ENCODE peak calls at places on chromosomes 4 and X, in ten cellular contexts. One of them, this sample, is unnamed.

GRCh38 chr4:54484361-54484760 is 173.4 kb upstream of the KIT start:
- DNase-seq in effector memory CD4-positive, alpha-beta T cell: no peak
- DNase-seq in stimulated activated naive CD8-positive, alpha-beta T cell treated with anti-CD3 and anti-CD28 coated beads, Interleukin-15, amount 100 ng/mL, for 72 hours: no peak
- DNase-seq in foreskin keratinocyte: peak
- DNase-seq in type B pancreatic cell: no peak
- DNase-seq in ACHN: no peak
- DNase-seq in occipital lobe: no peak
- DNase-seq in Kasumi-1: no peak
- DNase-seq in T47D: no peak
- DNase-seq in EH: no peak
- DNase-seq in this sample: no peak

GRCh38 chrX:95382799-95383198 is 1301.8 kb upstream of the DIAPH2 start:
- DNase-seq in effector memory CD4-positive, alpha-beta T cell: no peak
- DNase-seq in stimulated activated naive CD8-positive, alpha-beta T cell treated with anti-CD3 and anti-CD28 coated beads, Interleukin-15, amount 100 ng/mL, for 72 hours: no peak
- DNase-seq in foreskin keratinocyte: peak
- DNase-seq in type B pancreatic cell: no peak
- DNase-seq in ACHN: no peak
- DNase-seq in occipital lobe: no peak
- DNase-seq in Kasumi-1: no peak
- DNase-seq in T47D: no peak
- DNase-seq in EH: no peak
- DNase-seq in this sample: no peak

GRCh38 chr4:5957091-5957490 is 61.1 kb downstream of the C4orf50 start:
- DNase-seq in effector memory CD4-positive, alpha-beta T cell: no peak
- DNase-seq in stimulated activated naive CD8-positive, alpha-beta T cell treated with anti-CD3 and anti-CD28 coated beads, Interleukin-15, amount 100 ng/mL, for 72 hours: no peak
- DNase-seq in foreskin keratinocyte: no peak
- DNase-seq in type B pancreatic cell: no peak
- DNase-seq in ACHN: no peak
- DNase-seq in occipital lobe: no peak
- DNase-seq in Kasumi-1: no peak
- DNase-seq in T47D: no peak
- DNase-seq in EH: no peak
- DNase-seq in this sample: no peak

GRCh38 chr4:105633241-105633640 is 75.2 kb downstream of the INTS12 start:
- DNase-seq in effector memory CD4-positive, alpha-beta T cell: no peak
- DNase-seq in stimulated activated naive CD8-positive, alpha-beta T cell treated with anti-CD3 and anti-CD28 coated beads, Interleukin-15, amount 100 ng/mL, for 72 hours: no peak
- DNase-seq in foreskin keratinocyte: peak
- DNase-seq in type B pancreatic cell: no peak
- DNase-seq in ACHN: no peak
- DNase-seq in occipital lobe: no peak
- DNase-seq in Kasumi-1: no peak
- DNase-seq in T47D: no peak
- DNase-seq in EH: no peak
- DNase-seq in this sample: no peak

GRCh38 chrX:1807301-1807731 is 192.5 kb downstream of the ASMT start:
- DNase-seq in effector memory CD4-positive, alpha-beta T cell: no peak
- DNase-seq in stimulated activated naive CD8-positive, alpha-beta T cell treated with anti-CD3 and anti-CD28 coated beads, Interleukin-15, amount 100 ng/mL, for 72 hours: no peak
- DNase-seq in foreskin keratinocyte: no peak
- DNase-seq in type B pancreatic cell: peak
- DNase-seq in ACHN: no peak
- DNase-seq in occipital lobe: no peak
- DNase-seq in Kasumi-1: no peak
- DNase-seq in T47D: no peak
- DNase-seq in EH: peak
- DNase-seq in this sample: no peak

GRCh38 chr4:143406523-143406922 is 69.8 kb downstream of the GAB1 start:
- DNase-seq in effector memory CD4-positive, alpha-beta T cell: no peak
- DNase-seq in stimulated activated naive CD8-positive, alpha-beta T cell treated with anti-CD3 and anti-CD28 coated beads, Interleukin-15, amount 100 ng/mL, for 72 hours: no peak
- DNase-seq in foreskin keratinocyte: no peak
- DNase-seq in type B pancreatic cell: no peak
- DNase-seq in ACHN: peak
- DNase-seq in occipital lobe: no peak
- DNase-seq in Kasumi-1: no peak
- DNase-seq in T47D: no peak
- DNase-seq in EH: peak
- DNase-seq in this sample: peak

GRCh38 chr4:95409127-95409526 is 139.6 kb downstream of the UNC5C start:
- DNase-seq in effector memory CD4-positive, alpha-beta T cell: no peak
- DNase-seq in stimulated activated naive CD8-positive, alpha-beta T cell treated with anti-CD3 and anti-CD28 coated beads, Interleukin-15, amount 100 ng/mL, for 72 hours: no peak
- DNase-seq in foreskin keratinocyte: peak
- DNase-seq in type B pancreatic cell: no peak
- DNase-seq in ACHN: no peak
- DNase-seq in occipital lobe: no peak
- DNase-seq in Kasumi-1: no peak
- DNase-seq in T47D: no peak
- DNase-seq in EH: no peak
- DNase-seq in this sample: no peak

GRCh38 chr4:26204249-26204825 is 116.5 kb upstream of the RBPJ start:
- DNase-seq in effector memory CD4-positive, alpha-beta T cell: no peak
- DNase-seq in stimulated activated naive CD8-positive, alpha-beta T cell treated with anti-CD3 and anti-CD28 coated beads, Interleukin-15, amount 100 ng/mL, for 72 hours: no peak
- DNase-seq in foreskin keratinocyte: no peak
- DNase-seq in type B pancreatic cell: no peak
- DNase-seq in ACHN: no peak
- DNase-seq in occipital lobe: no peak
- DNase-seq in Kasumi-1: no peak
- DNase-seq in T47D: no peak
- DNase-seq in EH: no peak
- DNase-seq in this sample: no peak

GRCh38 chrX:18377802-18378201 is 23.3 kb upstream of the SCML2 start:
- DNase-seq in effector memory CD4-positive, alpha-beta T cell: no peak
- DNase-seq in stimulated activated naive CD8-positive, alpha-beta T cell treated with anti-CD3 and anti-CD28 coated beads, Interleukin-15, amount 100 ng/mL, for 72 hours: peak
- DNase-seq in foreskin keratinocyte: no peak
- DNase-seq in type B pancreatic cell: no peak
- DNase-seq in ACHN: peak
- DNase-seq in occipital lobe: no peak
- DNase-seq in Kasumi-1: peak
- DNase-seq in T47D: peak
- DNase-seq in EH: peak
- DNase-seq in this sample: peak

This sample was measured in KBM-7.